ENCODE peak calls at places on chromosomes 6 and 20, in five cellular contexts. One of them, this sample, is unnamed.
A peak's percentile ranks its signal among the peaks of the same experiment; 100 is the strongest.

GRCh38 chr6:149717255-149717587 is 680 bp downstream of the LATS1 start:
- DNase-seq in heart left ventricle: no peak
- DNase-seq in colonic mucosa: no peak
- DNase-seq in CD8-positive, alpha-beta T cell: no peak
- DNase-seq in AG04450: no peak
- DNase-seq in this sample: no peak

GRCh38 chr6:170034294-170034693 is 256.6 kb downstream of the DLL1 start:
- DNase-seq in heart left ventricle: no peak
- DNase-seq in colonic mucosa: no peak
- DNase-seq in CD8-positive, alpha-beta T cell: no peak
- DNase-seq in AG04450: no peak
- DNase-seq in this sample: no peak

GRCh38 chr20:40414843-40415615 is 274.0 kb downstream of the MAFB start:
- DNase-seq in heart left ventricle: no peak
- DNase-seq in colonic mucosa: peak; percentile 72
- DNase-seq in CD8-positive, alpha-beta T cell: no peak
- DNase-seq in AG04450: no peak
- DNase-seq in this sample: no peak

GRCh38 chr6:13813621-13814175 is 659 bp downstream of the MCUR1 start:
- DNase-seq in heart left ventricle: peak; percentile 83
- DNase-seq in colonic mucosa: peak; percentile 83
- DNase-seq in CD8-positive, alpha-beta T cell: peak; percentile 22
- DNase-seq in AG04450: peak; percentile 15
- DNase-seq in this sample: peak; percentile 64

GRCh38 chr20:14142964-14143627 is 147.8 kb downstream of the MACROD2 start:
- DNase-seq in heart left ventricle: no peak
- DNase-seq in colonic mucosa: no peak
- DNase-seq in CD8-positive, alpha-beta T cell: no peak
- DNase-seq in AG04450: peak; percentile 24
- DNase-seq in this sample: no peak

GRCh38 chr6:158797331-158798202 is 21.6 kb downstream of the EZR start:
- DNase-seq in heart left ventricle: no peak
- DNase-seq in colonic mucosa: no peak
- DNase-seq in CD8-positive, alpha-beta T cell: no peak
- DNase-seq in AG04450: no peak
- DNase-seq in this sample: no peak

GRCh38 chr6:87074051-87074711 is 20.7 kb downstream of the CGA start:
- DNase-seq in heart left ventricle: no peak
- DNase-seq in colonic mucosa: peak; percentile 25
- DNase-seq in CD8-positive, alpha-beta T cell: no peak
- DNase-seq in AG04450: no peak
- DNase-seq in this sample: peak; percentile 55

GRCh38 chr20:745683-746301 is 22.5 kb downstream of the SLC52A3 start:
- DNase-seq in heart left ventricle: no peak
- DNase-seq in colonic mucosa: no peak
- DNase-seq in CD8-positive, alpha-beta T cell: no peak
- DNase-seq in AG04450: no peak
- DNase-seq in this sample: no peak

GRCh38 chr20:24790746-24791283 is 158.3 kb upstream of the CST7 start:
- DNase-seq in heart left ventricle: no peak
- DNase-seq in colonic mucosa: no peak
- DNase-seq in CD8-positive, alpha-beta T cell: no peak
- DNase-seq in AG04450: no peak
- DNase-seq in this sample: no peak

GRCh38 chr6:25468881-25469280 is 183.1 kb upstream of the SCGN start:
- DNase-seq in heart left ventricle: no peak
- DNase-seq in colonic mucosa: no peak
- DNase-seq in CD8-positive, alpha-beta T cell: no peak
- DNase-seq in AG04450: no peak
- DNase-seq in this sample: no peak

GRCh38 chr20:62646851-62647520 is 4.7 kb downstream of the SLCO4A1 start:
- DNase-seq in heart left ventricle: no peak
- DNase-seq in colonic mucosa: peak; percentile 73
- DNase-seq in CD8-positive, alpha-beta T cell: no peak
- DNase-seq in AG04450: no peak
- DNase-seq in this sample: no peak

GRCh38 chr6:50724381-50725124 is 11.2 kb downstream of the TFAP2D start:
- DNase-seq in heart left ventricle: no peak
- DNase-seq in colonic mucosa: no peak
- DNase-seq in CD8-positive, alpha-beta T cell: no peak
- DNase-seq in AG04450: no peak
- DNase-seq in this sample: no peak

GRCh38 chr20:8853805-8854338 is 215.0 kb upstream of the PLCB4 start:
- DNase-seq in heart left ventricle: no peak
- DNase-seq in colonic mucosa: peak; percentile 37
- DNase-seq in CD8-positive, alpha-beta T cell: no peak
- DNase-seq in AG04450: peak; percentile 64
- DNase-seq in this sample: peak; percentile 19

GRCh38 chr20:48025661-48026060 is 240.4 kb upstream of the SULF2 start:
- DNase-seq in heart left ventricle: no peak
- DNase-seq in colonic mucosa: no peak
- DNase-seq in CD8-positive, alpha-beta T cell: no peak
- DNase-seq in AG04450: no peak
- DNase-seq in this sample: peak; percentile 58

GRCh38 chr6:4224082-4224978 is 89.0 kb upstream of the ECI2 start:
- DNase-seq in heart left ventricle: no peak
- DNase-seq in colonic mucosa: no peak
- DNase-seq in CD8-positive, alpha-beta T cell: no peak
- DNase-seq in AG04450: no peak
- DNase-seq in this sample: no peak

GRCh38 chr20:60407011-60407771 is 449.0 kb downstream of the CDH26 start:
- DNase-seq in heart left ventricle: no peak
- DNase-seq in colonic mucosa: no peak
- DNase-seq in CD8-positive, alpha-beta T cell: no peak
- DNase-seq in AG04450: no peak
- DNase-seq in this sample: no peak

GRCh38 chr6:168155193-168155592 is 76.2 kb upstream of the FRMD1 start:
- DNase-seq in heart left ventricle: no peak
- DNase-seq in colonic mucosa: no peak
- DNase-seq in CD8-positive, alpha-beta T cell: no peak
- DNase-seq in AG04450: no peak
- DNase-seq in this sample: no peak

GRCh38 chr6:137170266-137171052 is 3.0 kb downstream of the IL22RA2 start:
- DNase-seq in heart left ventricle: no peak
- DNase-seq in colonic mucosa: no peak
- DNase-seq in CD8-positive, alpha-beta T cell: no peak
- DNase-seq in AG04450: no peak
- DNase-seq in this sample: no peak

GRCh38 chr20:37411408-37412306 is 65.7 kb downstream of the SRC start:
- DNase-seq in heart left ventricle: no peak
- DNase-seq in colonic mucosa: no peak
- DNase-seq in CD8-positive, alpha-beta T cell: no peak
- DNase-seq in AG04450: no peak
- DNase-seq in this sample: peak; percentile 57

GRCh38 chr6:96939019-96939805 is 14.7 kb downstream of the KLHL32 start:
- DNase-seq in heart left ventricle: no peak
- DNase-seq in colonic mucosa: peak; percentile 27
- DNase-seq in CD8-positive, alpha-beta T cell: no peak
- DNase-seq in AG04450: no peak
- DNase-seq in this sample: no peak

GRCh38 chr6:54188832-54189231 is 77.6 kb downstream of the MLIP start:
- DNase-seq in heart left ventricle: no peak
- DNase-seq in colonic mucosa: no peak
- DNase-seq in CD8-positive, alpha-beta T cell: no peak
- DNase-seq in AG04450: no peak
- DNase-seq in this sample: no peak

GRCh38 chr6:87772597-87773530 is 70.8 kb upstream of the AKIRIN2 start:
- DNase-seq in heart left ventricle: no peak
- DNase-seq in colonic mucosa: no peak
- DNase-seq in CD8-positive, alpha-beta T cell: no peak
- DNase-seq in AG04450: peak; percentile 74
- DNase-seq in this sample: peak; percentile 13

GRCh38 chr6:5359413-5359812 is 98.1 kb downstream of the FARS2 start:
- DNase-seq in heart left ventricle: no peak
- DNase-seq in colonic mucosa: no peak
- DNase-seq in CD8-positive, alpha-beta T cell: no peak
- DNase-seq in AG04450: no peak
- DNase-seq in this sample: no peak

GRCh38 chr6:501891-502601 is 110.5 kb downstream of the IRF4 start:
- DNase-seq in heart left ventricle: no peak
- DNase-seq in colonic mucosa: no peak
- DNase-seq in CD8-positive, alpha-beta T cell: peak; percentile 41
- DNase-seq in AG04450: no peak
- DNase-seq in this sample: no peak

GRCh38 chr6:3165631-3166534 is 8.5 kb upstream of the TUBB2A start:
- DNase-seq in heart left ventricle: no peak
- DNase-seq in colonic mucosa: no peak
- DNase-seq in CD8-positive, alpha-beta T cell: no peak
- DNase-seq in AG04450: no peak
- DNase-seq in this sample: no peak

GRCh38 chr6:158666637-158667359 is 16.9 kb downstream of the SYTL3 start:
- DNase-seq in heart left ventricle: no peak
- DNase-seq in colonic mucosa: peak; percentile 14
- DNase-seq in CD8-positive, alpha-beta T cell: no peak
- DNase-seq in AG04450: no peak
- DNase-seq in this sample: no peak

GRCh38 chr6:109454483-109455160 is 950 bp downstream of the MICAL1 start:
- DNase-seq in heart left ventricle: peak; percentile 72
- DNase-seq in colonic mucosa: peak; percentile 51
- DNase-seq in CD8-positive, alpha-beta T cell: peak; percentile 73
- DNase-seq in AG04450: no peak
- DNase-seq in this sample: no peak

DNA sequence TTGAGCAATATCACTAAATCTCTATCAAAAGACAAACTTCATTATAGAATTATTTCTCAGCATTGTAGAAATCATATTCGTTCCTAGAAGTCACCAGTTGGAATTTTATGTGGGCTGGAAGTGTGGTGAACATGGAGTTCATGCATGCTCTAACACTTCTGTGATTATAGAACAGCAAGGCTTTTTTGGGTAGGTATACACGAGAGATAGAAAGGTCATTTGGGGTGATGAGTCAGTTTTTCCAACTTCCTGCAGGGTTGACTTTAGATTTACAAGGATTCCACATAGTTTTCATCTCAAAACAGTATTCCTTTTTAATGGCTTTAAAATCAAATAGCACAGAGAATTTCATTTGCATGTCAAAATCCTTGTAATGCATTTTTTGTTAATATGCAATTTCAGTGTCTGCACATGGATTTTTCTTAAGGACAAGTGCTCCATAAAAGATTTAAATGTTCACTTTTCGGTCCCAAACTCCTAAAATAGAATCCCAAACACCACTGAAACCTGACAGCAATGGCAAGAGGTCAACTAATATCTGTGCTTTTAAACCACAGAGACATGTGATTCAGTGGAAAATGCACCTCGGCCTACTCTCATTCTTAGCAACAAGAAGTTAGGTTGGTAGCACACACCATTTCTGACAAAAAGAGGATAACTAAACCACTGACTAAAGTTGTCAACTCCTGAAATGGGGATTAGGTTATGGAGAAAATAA is 211.0 kb downstream of the MOXD1 start:
- DNase-seq in heart left ventricle: no peak
- DNase-seq in colonic mucosa: no peak
- DNase-seq in CD8-positive, alpha-beta T cell: no peak
- DNase-seq in AG04450: no peak
- DNase-seq in this sample: no peak
- H3K4me3 ChIP-seq in heart left ventricle: no peak overlapping the region
- H3K4me3 ChIP-seq in colonic mucosa: no peak overlapping the region
- H3K4me3 ChIP-seq in CD8-positive, alpha-beta T cell: no peak overlapping the region
- H3K4me3 ChIP-seq in AG04450: no peak overlapping the region
- H3K4me3 ChIP-seq in this sample: no peak overlapping the region

DNA sequence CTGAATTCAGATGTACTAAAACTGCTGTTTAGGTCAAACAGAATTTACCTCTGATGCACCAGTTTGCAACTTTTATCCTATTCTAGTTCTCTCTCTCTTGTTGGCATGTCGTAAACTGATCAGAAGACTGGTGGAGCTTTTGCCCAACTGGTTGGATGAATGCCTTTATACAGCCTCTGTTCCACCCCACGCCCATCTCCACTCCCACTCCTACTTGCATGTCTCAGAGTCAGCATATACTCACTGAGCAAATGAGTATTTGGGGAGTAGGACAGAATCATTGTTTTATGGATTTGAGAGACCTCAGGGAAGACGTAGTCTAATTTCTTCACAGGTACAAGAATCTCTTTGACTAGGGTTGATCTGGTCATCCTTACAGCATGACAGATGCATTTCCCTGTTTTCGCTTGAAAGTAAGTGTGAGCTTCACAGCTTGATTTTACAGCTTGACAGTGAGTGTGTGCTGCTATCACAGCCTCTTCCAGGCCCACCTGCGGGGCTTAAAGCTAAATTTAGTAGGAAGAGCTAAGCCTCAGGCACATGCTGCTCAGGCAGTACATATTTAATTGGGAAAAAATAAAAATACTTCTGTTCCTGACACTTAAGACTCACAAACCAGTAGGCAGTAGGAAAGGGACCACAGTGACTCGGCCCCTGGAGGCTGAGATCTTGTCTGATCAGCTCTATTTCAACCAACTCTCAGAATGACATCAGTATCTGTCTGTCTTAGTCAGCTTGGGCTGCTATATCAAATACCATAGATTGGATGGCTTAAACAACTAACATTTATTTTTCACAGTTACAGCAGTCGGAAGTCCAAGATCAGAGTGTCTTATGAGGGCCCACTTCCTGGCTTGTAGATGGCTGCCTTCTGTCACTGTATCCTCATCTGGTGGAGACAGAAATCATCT is 30.4 kb downstream of the TRMT6 start:
- DNase-seq in heart left ventricle: no peak
- DNase-seq in colonic mucosa: no peak
- DNase-seq in CD8-positive, alpha-beta T cell: no peak
- DNase-seq in AG04450: no peak
- DNase-seq in this sample: no peak
- H3K27ac ChIP-seq in heart left ventricle: no peak overlapping the region
- H3K27ac ChIP-seq in colonic mucosa: no peak overlapping the region
- H3K27ac ChIP-seq in CD8-positive, alpha-beta T cell: no peak overlapping the region
- H3K27ac ChIP-seq in AG04450: no peak overlapping the region
- H3K27ac ChIP-seq in this sample: no peak overlapping the region

DNA sequence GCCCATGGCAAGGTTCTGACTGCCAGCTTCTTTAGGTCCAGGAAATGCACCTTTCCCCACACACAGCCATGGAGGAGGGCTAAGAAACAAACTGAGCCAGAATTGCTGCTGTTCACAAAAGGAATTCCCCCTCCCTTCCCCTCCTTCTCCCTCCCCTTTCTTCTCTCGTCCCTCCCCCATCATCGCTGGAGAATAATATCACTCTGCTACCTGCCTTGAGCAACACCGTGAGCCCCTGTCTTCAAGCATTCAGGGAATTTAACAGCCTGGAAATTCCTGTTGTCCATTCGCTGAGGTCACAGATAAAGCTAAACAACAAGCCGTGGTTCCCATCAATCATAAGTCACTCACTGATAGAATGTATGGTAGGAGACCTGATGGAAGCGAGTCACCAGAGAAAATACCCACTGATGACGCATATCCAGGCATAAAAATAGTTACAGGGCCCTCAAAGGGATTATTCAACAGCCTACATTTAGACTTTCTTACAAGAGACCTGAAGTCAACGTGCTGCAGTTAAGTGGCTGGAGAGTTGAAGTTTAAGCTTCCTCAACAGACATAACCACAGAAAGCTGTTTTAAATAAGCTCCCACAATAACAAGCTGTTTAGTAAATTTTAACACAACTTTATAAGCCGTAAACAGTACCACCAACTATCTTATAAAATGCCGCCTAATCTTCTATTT is 59.7 kb downstream of the HIVEP2 start:
- DNase-seq in heart left ventricle: no peak
- DNase-seq in colonic mucosa: no peak
- DNase-seq in CD8-positive, alpha-beta T cell: peak; percentile 45
- DNase-seq in AG04450: peak; percentile 90
- DNase-seq in this sample: peak; percentile 30
- H3K4me3 ChIP-seq in heart left ventricle: peak overlapping the region; percentile 23
- H3K4me3 ChIP-seq in colonic mucosa: no peak overlapping the region
- H3K4me3 ChIP-seq in CD8-positive, alpha-beta T cell: peak overlapping the region; percentile 33
- H3K4me3 ChIP-seq in AG04450: peak overlapping the region; percentile 49
- H3K4me3 ChIP-seq in this sample: peak overlapping the region; percentile 47

GRCh38 chr20:63686492-63687321 is 9.7 kb upstream of the TNFRSF6B start:
- DNase-seq in heart left ventricle: peak; percentile 86
- DNase-seq in colonic mucosa: peak; percentile 86
- DNase-seq in CD8-positive, alpha-beta T cell: no peak
- DNase-seq in AG04450: peak; percentile 8
- DNase-seq in this sample: no peak
- H3K27ac ChIP-seq in heart left ventricle: peak overlapping the region; percentile 88
- H3K27ac ChIP-seq in colonic mucosa: peak overlapping the region; percentile 82
- H3K27ac ChIP-seq in CD8-positive, alpha-beta T cell: no peak overlapping the region
- H3K27ac ChIP-seq in AG04450: peak overlapping the region; percentile 82
- H3K27ac ChIP-seq in this sample: no peak overlapping the region